ENCODE peak calls at places on chromosomes 4 and X, in eight cellular contexts. G is CD8-positive, alpha-beta memory T cell; P is tibial artery; J is NCI-H2081; R is GM13977; T is activated naive CD8-positive, alpha-beta T cell treated with anti-CD3 and anti-CD28 coated beads, Interleukin-2, amount 50 U/mL, for 24 hours; A is caudate nucleus; V is AG04450. N is an unnamed sample.

GRCh38 chrX:69126642-69127041 is 38.6 kb downstream of the PJA1 start:
- DNase-seq in G (no peak), P (no peak), J (no peak), R (no peak), T (no peak), A (no peak), V (no peak), N (no peak)

GRCh38 chr4:1644906-1645657 is 39.0 kb downstream of the FAM53A start:
- DNase-seq in G (no peak), P (no peak), J (no peak), R (no peak), T (no peak), A (peak), V (no peak), N (no peak)

GRCh38 chr4:102569200-102569599 is 68.0 kb downstream of the NFKB1 start:
- DNase-seq in G (no peak), P (no peak), J (no peak), R (no peak), T (no peak), A (no peak), V (no peak), N (no peak)

GRCh38 chr4:2696423-2696822 is 59.7 kb downstream of the TNIP2 start:
- DNase-seq in G (no peak), P (no peak), J (no peak), R (peak), T (no peak), A (no peak), V (no peak), N (peak)

GRCh38 chr4:152309418-152309817 is 226.5 kb downstream of the FBXW7 start:
- DNase-seq in G (no peak), P (no peak), J (peak), R (no peak), T (no peak), A (no peak), V (no peak), N (no peak)

GRCh38 chr4:26953770-26954423 is 93.3 kb downstream of the STIM2 start:
- DNase-seq in G (no peak), P (no peak), J (peak), R (no peak), T (no peak), A (no peak), V (no peak), N (no peak)

GRCh38 chrX:153440556-153441135 is 5.2 kb downstream of the TREX2 start:
- DNase-seq in G (no peak), P (no peak), J (no peak), R (no peak), T (no peak), A (no peak), V (no peak), N (no peak)

GRCh38 chrX:10208281-10208856 is 51.6 kb downstream of the CLCN4 start:
- DNase-seq in G (no peak), P (no peak), J (no peak), R (no peak), T (no peak), A (no peak), V (no peak), N (no peak)

GRCh38 chr4:38161208-38162113 is 201.3 kb downstream of the PTTG2 start:
- DNase-seq in G (no peak), P (no peak), J (no peak), R (no peak), T (no peak), A (no peak), V (no peak), N (no peak)

GRCh38 chr4:109576462-109576861 is 16.4 kb downstream of the MCUB start:
- DNase-seq in G (no peak), P (no peak), J (peak), R (no peak), T (no peak), A (no peak), V (no peak), N (no peak)

GRCh38 chr4:2083116-2083825 is 24.1 kb downstream of the NAT8L start:
- DNase-seq in G (no peak), P (no peak), J (no peak), R (no peak), T (no peak), A (no peak), V (no peak), N (peak)

GRCh38 chrX:110678591-110678990 is 117.0 kb downstream of the CHRDL1 start:
- DNase-seq in G (no peak), P (no peak), J (no peak), R (no peak), T (no peak), A (no peak), V (no peak), N (no peak)

GRCh38 chrX:122579521-122579920 is 604.6 kb upstream of the GRIA3 start:
- DNase-seq in G (no peak), P (no peak), J (no peak), R (no peak), T (no peak), A (no peak), V (no peak), N (no peak)

GRCh38 chr4:141002323-141002805 is 130.9 kb downstream of the RNF150 start:
- DNase-seq in G (no peak), P (no peak), J (no peak), R (no peak), T (no peak), A (no peak), V (peak), N (no peak)

GRCh38 chrX:109533631-109534030 is 3.0 kb upstream of the NXT2 start:
- DNase-seq in G (no peak), P (no peak), J (no peak), R (no peak), T (no peak), A (no peak), V (no peak), N (no peak)

GRCh38 chr4:169241480-169241879 is 29.3 kb downstream of the SH3RF1 start:
- DNase-seq in G (no peak), P (no peak), J (no peak), R (no peak), T (no peak), A (no peak), V (no peak), N (no peak)

GRCh38 chr4:53598901-53599300 is 7.6 kb upstream of the LNX1 start:
- DNase-seq in G (no peak), P (no peak), J (no peak), R (no peak), T (no peak), A (no peak), V (no peak), N (no peak)

GRCh38 chr4:84750260-84750955 is 167.5 kb downstream of the CDS1 start:
- DNase-seq in G (no peak), P (no peak), J (peak), R (peak), T (no peak), A (no peak), V (peak), N (no peak)

GRCh38 chrX:2346158-2346557 is 154.6 kb downstream of the DHRSX start:
- DNase-seq in G (no peak), P (no peak), J (no peak), R (no peak), T (no peak), A (no peak), V (no peak), N (no peak)

GRCh38 chrX:10173331-10173900 is 16.6 kb downstream of the CLCN4 start:
- DNase-seq in G (no peak), P (peak), J (no peak), R (no peak), T (no peak), A (peak), V (peak), N (peak)

GRCh38 chr4:152534541-152535231 is 1.2 kb downstream of the FBXW7 start:
- DNase-seq in G (peak), P (peak), J (peak), R (no peak), T (peak), A (no peak), V (no peak), N (no peak)

GRCh38 chr4:41896648-41897047 is 38.6 kb upstream of the TMEM33 start:
- DNase-seq in G (no peak), P (no peak), J (no peak), R (no peak), T (no peak), A (no peak), V (no peak), N (no peak)

GRCh38 chr4:22500831-22501714 is 14.8 kb downstream of the ADGRA3 start:
- DNase-seq in G (no peak), P (no peak), J (no peak), R (no peak), T (peak), A (no peak), V (no peak), N (no peak)

GRCh38 chr4:84394386-84394785 is 104.7 kb downstream of the NKX6-1 start:
- DNase-seq in G (no peak), P (no peak), J (no peak), R (no peak), T (no peak), A (no peak), V (no peak), N (no peak)

GRCh38 chr4:141455651-141456050 is 180.7 kb upstream of the IL15 start:
- DNase-seq in G (no peak), P (no peak), J (no peak), R (no peak), T (no peak), A (no peak), V (no peak), N (no peak)

GRCh38 chr4:7411896-7412585 is 22.7 kb downstream of the PSAPL1 start:
- DNase-seq in G (no peak), P (peak), J (no peak), R (no peak), T (no peak), A (no peak), V (no peak), N (peak)

GRCh38 chr4:169341490-169341889 is 70.7 kb upstream of the SH3RF1 start:
- DNase-seq in G (no peak), P (no peak), J (no peak), R (peak), T (no peak), A (no peak), V (peak), N (no peak)

GRCh38 chr4:176988226-176988625 is 195.5 kb upstream of the VEGFC start:
- DNase-seq in G (no peak), P (no peak), J (peak), R (no peak), T (no peak), A (no peak), V (peak), N (no peak)

GRCh38 chr4:179855471-179855870 is 2387.7 kb upstream of the TENM3 start:
- DNase-seq in G (no peak), P (no peak), J (no peak), R (no peak), T (no peak), A (no peak), V (no peak), N (no peak)

GRCh38 chr4:143230683-143231082 is 46.0 kb downstream of the USP38 start:
- DNase-seq in G (no peak), P (no peak), J (no peak), R (peak), T (no peak), A (no peak), V (no peak), N (no peak)

GRCh38 chr4:32544846-32545245 is 1824.7 kb downstream of the PCDH7 start:
- DNase-seq in G (no peak), P (no peak), J (no peak), R (no peak), T (no peak), A (no peak), V (no peak), N (no peak)

GRCh38 chr4:185562531-185562930 is 27.2 kb upstream of the PDLIM3 start:
- DNase-seq in G (no peak), P (no peak), J (no peak), R (no peak), T (no peak), A (no peak), V (no peak), N (no peak)

GRCh38 chr4:31065086-31065485 is 344.9 kb downstream of the PCDH7 start:
- DNase-seq in G (no peak), P (no peak), J (no peak), R (no peak), T (no peak), A (no peak), V (no peak), N (no peak)

GRCh38 chrX:107880054-107880610 is 54.5 kb downstream of the MID2 start:
- DNase-seq in G (no peak), P (no peak), J (no peak), R (no peak), T (no peak), A (no peak), V (no peak), N (no peak)

GRCh38 chr4:11079171-11079570 is 349.5 kb downstream of the HS3ST1 start:
- DNase-seq in G (no peak), P (no peak), J (no peak), R (no peak), T (no peak), A (no peak), V (no peak), N (no peak)

GRCh38 chr4:42712854-42713253 is 55.9 kb upstream of the ATP8A1 start:
- DNase-seq in G (no peak), P (no peak), J (no peak), R (no peak), T (no peak), A (no peak), V (no peak), N (no peak)

GRCh38 chrX:140034916-140035315 is 69.6 kb upstream of the CXorf66 start:
- DNase-seq in G (no peak), P (no peak), J (no peak), R (peak), T (no peak), A (no peak), V (no peak), N (no peak)

GRCh38 chr4:186936496-186937375 is 213.1 kb upstream of the FAT1 start:
- DNase-seq in G (no peak), P (no peak), J (no peak), R (no peak), T (no peak), A (no peak), V (no peak), N (no peak)

GRCh38 chr4:173519130-173520101 is 10.6 kb downstream of the HAND2 start:
- DNase-seq in G (no peak), P (no peak), J (no peak), R (no peak), T (no peak), A (no peak), V (no peak), N (no peak)

GRCh38 chr4:6855692-6856297 is 53.8 kb upstream of the TBC1D14 start:
- DNase-seq in G (peak), P (no peak), J (peak), R (peak), T (peak), A (no peak), V (peak), N (no peak)

N was measured in mesenteric fat pad.